ENCODE peak calls at places on chromosomes 2 and 18, in four cellular contexts. One of them, this sample, is unnamed.

GRCh38 chr2:17680119-17680518 is 73.5 kb downstream of the SMC6 start:
- DNase-seq in iris pigment epithelial cell: peak; percentile 73
- DNase-seq in ovary: no peak
- DNase-seq in germinal center: no peak
- DNase-seq in this sample: no peak

GRCh38 chr2:60152226-60152833 is 401.1 kb downstream of the BCL11A start:
- DNase-seq in iris pigment epithelial cell: peak; percentile 31
- DNase-seq in ovary: no peak
- DNase-seq in germinal center: peak; percentile 26
- DNase-seq in this sample: no peak

GRCh38 chr18:31977270-31977872 is 34.4 kb upstream of the TRAPPC8 start:
- DNase-seq in ovary: peak; percentile 41
- DNase-seq in iris pigment epithelial cell: peak; percentile 47
- DNase-seq in germinal center: peak; percentile 17
- DNase-seq in this sample: peak; percentile 50

GRCh38 chr2:222305510-222306392 is 7.0 kb upstream of the PAX3 start:
- DNase-seq in ovary: no peak
- DNase-seq in iris pigment epithelial cell: no peak
- DNase-seq in germinal center: no peak
- DNase-seq in this sample: no peak

GRCh38 chr2:191049728-191050639 is 36.0 kb upstream of the STAT1 start:
- DNase-seq in germinal center: no peak
- DNase-seq in ovary: no peak
- DNase-seq in iris pigment epithelial cell: peak; percentile 86
- DNase-seq in this sample: no peak

GRCh38 chr2:233414777-233415570 is 60.7 kb downstream of the DGKD start:
- DNase-seq in germinal center: no peak
- DNase-seq in iris pigment epithelial cell: no peak
- DNase-seq in ovary: no peak
- DNase-seq in this sample: no peak

GRCh38 chr2:63865159-63865799 is 23.6 kb downstream of the UGP2 start:
- DNase-seq in germinal center: no peak
- DNase-seq in iris pigment epithelial cell: peak; percentile 77
- DNase-seq in ovary: no peak
- DNase-seq in this sample: no peak

GRCh38 chr18:46427216-46427995 is 229.6 kb downstream of the LOXHD1 start:
- DNase-seq in ovary: no peak
- DNase-seq in germinal center: no peak
- DNase-seq in iris pigment epithelial cell: no peak
- DNase-seq in this sample: no peak

GRCh38 chr2:224837558-224837957 is 121.4 kb upstream of the CCDC195 start:
- DNase-seq in ovary: no peak
- DNase-seq in iris pigment epithelial cell: peak; percentile 87
- DNase-seq in germinal center: no peak
- DNase-seq in this sample: no peak

GRCh38 chr2:234635284-234635683 is 138.4 kb upstream of the ARL4C start:
- DNase-seq in iris pigment epithelial cell: no peak
- DNase-seq in germinal center: no peak
- DNase-seq in ovary: no peak
- DNase-seq in this sample: no peak

GRCh38 chr2:121902171-121902591 is 146.7 kb downstream of the TSN start:
- DNase-seq in ovary: peak; percentile 43
- DNase-seq in germinal center: no peak
- DNase-seq in iris pigment epithelial cell: no peak
- DNase-seq in this sample: no peak

GRCh38 chr2:106869512-106870276 is 16.3 kb downstream of the ST6GAL2 start:
- DNase-seq in iris pigment epithelial cell: no peak
- DNase-seq in ovary: no peak
- DNase-seq in germinal center: no peak
- DNase-seq in this sample: no peak

GRCh38 chr18:39732918-39733317 is 2167.3 kb upstream of the CELF4 start:
- DNase-seq in germinal center: no peak
- DNase-seq in iris pigment epithelial cell: no peak
- DNase-seq in ovary: no peak
- DNase-seq in this sample: no peak

GRCh38 chr2:220871909-220872308 is 700.2 kb downstream of the EPHA4 start:
- DNase-seq in germinal center: no peak
- DNase-seq in iris pigment epithelial cell: no peak
- DNase-seq in ovary: no peak
- DNase-seq in this sample: no peak

GRCh38 chr2:73111300-73112025 is 1.3 kb downstream of the RAB11FIP5 start:
- DNase-seq in iris pigment epithelial cell: peak; percentile 51
- DNase-seq in ovary: peak; percentile 39
- DNase-seq in germinal center: no peak
- DNase-seq in this sample: no peak

GRCh38 chr2:64482765-64483504 is 29.0 kb downstream of the LGALSL start:
- DNase-seq in iris pigment epithelial cell: peak; percentile 23
- DNase-seq in germinal center: no peak
- DNase-seq in ovary: no peak
- DNase-seq in this sample: no peak

GRCh38 chr2:201218780-201219179 is 35.8 kb downstream of the CASP10 start:
- DNase-seq in iris pigment epithelial cell: peak; percentile 31
- DNase-seq in ovary: no peak
- DNase-seq in germinal center: no peak
- DNase-seq in this sample: no peak

GRCh38 chr2:242058116-242058680 is 188.7 kb downstream of the RTP5 start:
- DNase-seq in ovary: no peak
- DNase-seq in germinal center: no peak
- DNase-seq in iris pigment epithelial cell: no peak
- DNase-seq in this sample: no peak

GRCh38 chr2:23384551-23385349 is at the start of gene KLHL29:
- DNase-seq in iris pigment epithelial cell: peak; percentile 75
- DNase-seq in ovary: peak; percentile 90
- DNase-seq in germinal center: peak; percentile 96
- DNase-seq in this sample: peak; percentile 79

GRCh38 chr2:47345584-47345913 is 57.4 kb upstream of the MSH2 start:
- DNase-seq in iris pigment epithelial cell: no peak
- DNase-seq in ovary: no peak
- DNase-seq in germinal center: no peak
- DNase-seq in this sample: no peak

GRCh38 chr2:137521653-137522052 is 442.6 kb upstream of the HNMT start:
- DNase-seq in germinal center: no peak
- DNase-seq in ovary: no peak
- DNase-seq in iris pigment epithelial cell: no peak
- DNase-seq in this sample: no peak

GRCh38 chr2:230723363-230723762 is 10.7 kb downstream of the CAB39 start:
- DNase-seq in iris pigment epithelial cell: peak; percentile 53
- DNase-seq in ovary: no peak
- DNase-seq in germinal center: no peak
- DNase-seq in this sample: no peak

GRCh38 chr2:62313433-62314227 is 117.7 kb downstream of the B3GNT2 start:
- DNase-seq in germinal center: no peak
- DNase-seq in iris pigment epithelial cell: no peak
- DNase-seq in ovary: no peak
- DNase-seq in this sample: no peak

GRCh38 chr18:63119647-63120046 is 199.9 kb downstream of the BCL2 start:
- DNase-seq in ovary: peak; percentile 33
- DNase-seq in germinal center: no peak
- DNase-seq in iris pigment epithelial cell: no peak
- DNase-seq in this sample: peak; percentile 70

GRCh38 chr2:237128026-237128703 is 42.5 kb downstream of the COPS8 start:
- DNase-seq in germinal center: no peak
- DNase-seq in iris pigment epithelial cell: peak; percentile 100
- DNase-seq in ovary: peak; percentile 96
- DNase-seq in this sample: peak; percentile 93

GRCh38 chr2:187593697-187594096 is 39.5 kb upstream of the TFPI start:
- DNase-seq in germinal center: no peak
- DNase-seq in iris pigment epithelial cell: peak; percentile 68
- DNase-seq in ovary: no peak
- DNase-seq in this sample: no peak

GRCh38 chr2:159545080-159545479 is 71.3 kb downstream of the BAZ2B start:
- DNase-seq in ovary: no peak
- DNase-seq in germinal center: no peak
- DNase-seq in iris pigment epithelial cell: peak; percentile 30
- DNase-seq in this sample: no peak

GRCh38 chr2:190791347-190791982 is 89.2 kb upstream of the GLS start:
- DNase-seq in iris pigment epithelial cell: peak; percentile 65
- DNase-seq in germinal center: no peak
- DNase-seq in ovary: peak; percentile 43
- DNase-seq in this sample: peak; percentile 71

GRCh38 chr2:157875720-157876065 is 437 bp downstream of the ACVR1 start:
- DNase-seq in iris pigment epithelial cell: peak; percentile 49
- DNase-seq in ovary: peak; percentile 50
- DNase-seq in germinal center: peak; percentile 58
- DNase-seq in this sample: no peak